ENCODE peak calls at places on chromosomes 2 and 18, in eight cellular contexts. V is BJ, U is right cardiac atrium, W is tibial artery, T is OCI-LY7, M is right atrium auricular region, H is foreskin fibroblast, L is left ventricle myocardium inferior. X is an unnamed sample.

GRCh38 chr18:31454066-31454708 is 6.6 kb downstream of the DSG3 start:
- DNase-seq in W (no peak), U (no peak), L (no peak), V (no peak), T (no peak), M (no peak), H (no peak), X (no peak)

GRCh38 chr18:22074343-22075070 is 94.9 kb upstream of the GATA6 start:
- DNase-seq in M (no peak), V (no peak), L (no peak), H (no peak), U (no peak), T (no peak), W (peak), X (no peak)

GRCh38 chr2:72944804-72945449 is 27.6 kb downstream of the EMX1 start:
- DNase-seq in M (no peak), U (peak), L (no peak), T (no peak), H (no peak), V (no peak), W (no peak), X (no peak)

GRCh38 chr2:180720861-180721260 is 259.5 kb upstream of the UBE2E3 start:
- DNase-seq in V (no peak), U (no peak), M (no peak), W (no peak), T (no peak), L (no peak), H (no peak), X (no peak)

GRCh38 chr2:173892341-173892740 is 72.8 kb downstream of the SP3 start:
- DNase-seq in M (no peak), T (no peak), H (no peak), U (no peak), L (no peak), V (no peak), W (no peak), X (no peak)

GRCh38 chr2:176473177-176473576 is 203.9 kb downstream of the MTX2 start:
- DNase-seq in L (no peak), V (no peak), W (no peak), U (peak), H (no peak), T (no peak), M (no peak), X (no peak)

GRCh38 chr2:88903744-88904353 is 212.4 kb downstream of the RPIA start:
- DNase-seq in H (peak), M (no peak), W (no peak), T (no peak), V (no peak), U (no peak), L (no peak), X (no peak)

GRCh38 chr2:69250981-69251380 is 136.0 kb downstream of the GFPT1 start:
- DNase-seq in W (no peak), T (no peak), H (no peak), U (no peak), M (no peak), V (no peak), L (no peak), X (no peak)

GRCh38 chr18:62678847-62679535 is 36.4 kb upstream of the PHLPP1 start:
- DNase-seq in T (no peak), V (no peak), L (no peak), H (no peak), U (no peak), M (no peak), W (no peak), X (no peak)

GRCh38 chr2:70767094-70767698 is 804 bp downstream of the ADD2 start:
- DNase-seq in M (no peak), T (no peak), L (no peak), U (peak), W (no peak), H (no peak), V (no peak), X (no peak)

GRCh38 chr18:46388295-46388694 is 268.7 kb downstream of the LOXHD1 start:
- DNase-seq in U (peak), L (no peak), T (no peak), M (no peak), H (no peak), V (no peak), W (no peak), X (no peak)

GRCh38 chr2:128308284-128308731 is 10.4 kb downstream of the HS6ST1 start:
- DNase-seq in W (peak), U (peak), V (no peak), M (no peak), H (no peak), T (no peak), L (peak), X (no peak)

GRCh38 chr18:59386909-59387515 is 27.9 kb upstream of the LMAN1 start:
- DNase-seq in W (no peak), V (no peak), U (no peak), T (no peak), L (no peak), H (no peak), M (no peak), X (no peak)

GRCh38 chr18:46324556-46324955 is 220.4 kb downstream of the HAUS1 start:
- DNase-seq in V (peak), L (no peak), H (peak), T (peak), M (no peak), U (no peak), W (no peak), X (no peak)

GRCh38 chr2:53987336-53987921 is 16.6 kb upstream of the PSME4 start:
- DNase-seq in M (no peak), W (no peak), T (no peak), U (no peak), H (peak), L (no peak), V (no peak), X (no peak)

GRCh38 chr2:55093381-55093780 is 43.1 kb upstream of the RTN4 start:
- DNase-seq in T (no peak), W (no peak), V (no peak), L (no peak), U (no peak), M (no peak), H (peak), X (no peak)

GRCh38 chr18:58572680-58573079 is 56.2 kb downstream of the ALPK2 start:
- DNase-seq in H (no peak), W (no peak), M (no peak), V (no peak), L (no peak), U (no peak), T (no peak), X (no peak)

GRCh38 chr18:47418746-47419145 is 167.3 kb upstream of the SKOR2 start:
- DNase-seq in T (no peak), U (no peak), H (peak), L (no peak), W (no peak), V (peak), M (no peak), X (no peak)

GRCh38 chr2:216221806-216222205 is 112.7 kb downstream of the XRCC5 start:
- DNase-seq in L (no peak), W (no peak), M (no peak), U (no peak), H (peak), V (peak), T (no peak), X (no peak)

GRCh38 chr2:84919885-84920580 is 14.6 kb downstream of the TMSB10 start:
- DNase-seq in M (peak), L (no peak), T (peak), W (no peak), H (peak), U (no peak), V (peak), X (peak)
- H3K4me3 ChIP-seq in M (no peak), L (peak), T (peak), W (no peak), H (peak), U (peak), V (peak), X (no peak)

GRCh38 chr2:95399061-95399460 is 3.4 kb upstream of the FAHD2A start:
- DNase-seq in V (no peak), T (no peak), M (no peak), W (peak), H (no peak), U (no peak), L (no peak), X (no peak)
- H3K4me3 ChIP-seq in V (no peak), T (no peak), M (no peak), W (no peak), H (no peak), U (no peak), L (no peak), X (no peak)

DNA sequence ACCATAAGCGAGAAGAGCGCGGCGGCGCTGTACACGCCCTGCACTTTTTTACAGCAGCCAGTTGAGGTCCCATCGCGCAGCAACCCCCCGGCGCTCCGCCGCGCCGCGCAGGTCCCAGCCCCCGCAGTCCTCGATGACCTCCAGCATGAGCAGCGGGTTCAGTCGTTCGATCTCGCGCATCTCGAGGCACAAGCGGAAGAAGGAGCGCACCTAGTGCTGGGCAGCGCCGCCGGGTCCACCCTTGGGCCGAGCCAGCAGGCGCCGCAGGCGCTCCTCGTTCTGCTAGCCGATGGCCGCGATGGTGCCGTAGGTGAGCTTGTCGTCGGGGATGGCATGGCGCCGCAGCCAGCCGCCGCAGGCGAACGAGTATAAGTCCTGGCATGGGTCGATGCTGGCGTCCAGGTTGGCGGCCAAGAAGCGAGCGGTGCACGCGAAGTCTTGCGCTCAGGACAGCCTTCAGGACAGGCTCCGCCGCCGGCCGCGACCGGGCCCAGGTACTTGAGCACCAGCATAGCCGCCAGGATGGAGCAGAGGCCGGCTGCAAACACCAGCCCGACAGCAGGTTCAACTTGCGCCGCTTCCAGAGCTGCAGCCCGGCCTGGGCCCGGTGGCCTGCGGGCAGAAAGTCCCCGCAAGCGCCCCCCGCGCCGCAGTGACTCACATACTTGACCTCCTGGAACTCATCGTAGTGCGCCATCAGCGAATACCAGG is 8.3 kb downstream of the ALPP start:
- DNase-seq in L (no peak), M (no peak), U (no peak), T (no peak), V (no peak), H (no peak), W (no peak), X (no peak)
- H3K4me3 ChIP-seq in L (no peak), M (no peak), U (no peak), T (no peak), V (peak), H (peak), W (no peak), X (no peak)

DNA sequence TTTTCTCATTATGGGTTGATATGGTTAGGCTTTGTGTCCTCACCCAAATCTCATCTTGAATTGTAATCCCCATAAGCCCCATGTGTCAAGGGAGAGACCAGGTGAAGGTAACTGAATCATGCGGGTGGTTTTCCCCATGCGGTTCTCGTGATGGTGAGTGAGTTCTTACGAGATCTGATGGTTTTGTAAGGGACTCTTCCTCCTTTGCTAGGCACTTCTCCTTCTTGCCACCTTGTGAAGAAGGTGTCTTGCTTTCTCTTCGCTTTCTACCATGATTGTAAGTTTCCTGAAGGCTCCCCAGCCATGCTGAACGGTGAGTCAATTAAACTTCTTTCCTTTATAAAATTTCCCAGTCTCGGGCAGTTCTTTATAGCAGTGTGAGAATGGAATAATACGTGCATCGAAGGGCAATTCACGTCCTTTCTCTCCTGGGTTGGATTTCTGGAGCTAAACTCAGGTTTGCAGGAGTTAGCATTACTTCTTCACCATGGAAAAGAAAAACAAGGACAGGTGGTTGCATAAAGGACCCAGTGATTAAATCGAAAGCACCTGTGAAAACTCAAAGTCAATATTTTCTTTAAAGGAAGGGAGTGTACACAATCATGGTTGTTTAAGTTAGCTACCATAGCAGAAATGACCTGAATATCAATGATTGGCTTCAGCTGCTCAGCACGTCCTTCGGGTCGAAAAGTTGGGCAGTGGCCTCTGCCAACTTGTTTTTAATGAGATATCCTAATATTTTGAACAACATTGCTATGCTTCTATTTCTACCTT is 54.1 kb downstream of the CDC42EP3 start:
- DNase-seq in U (no peak), W (no peak), M (no peak), V (no peak), H (no peak), L (no peak), T (no peak), X (no peak)
- H3K4me3 ChIP-seq in U (no peak), W (no peak), M (no peak), V (no peak), H (no peak), L (no peak), T (no peak), X (no peak)

DNA sequence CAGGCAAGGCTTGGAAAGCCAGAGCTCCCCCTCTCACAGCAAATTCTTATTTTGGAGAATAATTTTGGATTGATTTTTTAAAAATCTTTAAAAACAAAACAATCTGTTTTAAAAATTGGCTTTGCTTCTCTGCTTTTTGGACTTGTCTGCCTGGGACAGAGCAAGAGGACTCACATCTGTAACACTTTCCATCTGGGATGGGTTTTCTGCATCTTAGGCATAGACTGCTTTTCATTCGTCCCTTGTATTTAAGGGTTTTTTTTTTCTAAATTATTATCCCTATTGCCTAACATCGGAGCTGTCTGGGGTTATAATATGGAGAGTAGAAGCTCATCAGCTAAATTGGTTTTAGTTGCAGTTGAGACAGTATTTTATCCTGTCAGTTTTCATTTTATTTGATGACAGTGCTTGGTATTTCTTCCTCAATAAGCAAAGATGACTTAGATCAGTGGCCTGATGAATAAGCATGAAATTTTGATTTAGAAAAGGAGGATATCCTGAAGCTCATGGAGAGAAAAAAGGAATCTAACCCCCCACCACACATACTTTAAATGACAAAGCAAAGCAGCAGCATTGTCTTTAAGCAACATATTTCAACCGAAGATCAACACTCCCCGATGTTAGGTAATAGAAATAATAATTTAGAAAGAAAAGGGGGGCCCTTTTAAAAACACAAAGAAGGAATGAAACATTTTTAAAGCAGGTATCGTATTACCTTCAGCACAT is 2.2 kb upstream of the FZD7 start:
- DNase-seq in L (no peak), T (no peak), U (no peak), W (no peak), M (no peak), V (no peak), H (no peak), X (no peak)
- H3K4me3 ChIP-seq in L (peak), T (no peak), U (no peak), W (peak), M (no peak), V (peak), H (no peak), X (no peak)

X was measured in CD4-positive, alpha-beta memory T cell.